ENCODE peak calls at places on chromosome 9, in four cellular contexts. One of them, this sample, is unnamed.

GRCh38 chr9:98117984-98118639 is 910 bp downstream of the TRIM14 start:
- DNase-seq in left ventricle myocardium inferior: no peak
- DNase-seq in lower lobe of right lung: no peak
- DNase-seq in foreskin fibroblast: peak
- DNase-seq in this sample: no peak

GRCh38 chr9:32992596-32993238 is 8.7 kb downstream of the APTX start:
- DNase-seq in lower lobe of right lung: no peak
- DNase-seq in foreskin fibroblast: peak
- DNase-seq in left ventricle myocardium inferior: no peak
- DNase-seq in this sample: no peak

GRCh38 chr9:70406446-70406862 is 8.0 kb downstream of the KLF9 start:
- DNase-seq in left ventricle myocardium inferior: no peak
- DNase-seq in foreskin fibroblast: peak
- DNase-seq in lower lobe of right lung: no peak
- DNase-seq in this sample: no peak

GRCh38 chr9:35826071-35826701 is 2.3 kb downstream of the FAM221B start:
- DNase-seq in foreskin fibroblast: peak
- DNase-seq in lower lobe of right lung: no peak
- DNase-seq in left ventricle myocardium inferior: no peak
- DNase-seq in this sample: no peak

GRCh38 chr9:132798817-132799790 is 79.0 kb downstream of the AK8 start:
- DNase-seq in lower lobe of right lung: peak
- DNase-seq in left ventricle myocardium inferior: no peak
- DNase-seq in foreskin fibroblast: peak
- DNase-seq in this sample: no peak

GRCh38 chr9:127457191-127457878 is 6.0 kb downstream of the LRSAM1 start:
- DNase-seq in lower lobe of right lung: no peak
- DNase-seq in left ventricle myocardium inferior: no peak
- DNase-seq in foreskin fibroblast: no peak
- DNase-seq in this sample: no peak

GRCh38 chr9:3735251-3735650 is 209.4 kb upstream of the RFX3 start:
- DNase-seq in foreskin fibroblast: no peak
- DNase-seq in left ventricle myocardium inferior: no peak
- DNase-seq in lower lobe of right lung: no peak
- DNase-seq in this sample: no peak

GRCh38 chr9:128714586-128715435 is 9.1 kb downstream of the ZDHHC12 start:
- DNase-seq in left ventricle myocardium inferior: no peak
- DNase-seq in lower lobe of right lung: peak
- DNase-seq in foreskin fibroblast: no peak
- DNase-seq in this sample: no peak

GRCh38 chr9:95864852-95865580 is 10.5 kb upstream of the ERCC6L2 start:
- DNase-seq in lower lobe of right lung: no peak
- DNase-seq in foreskin fibroblast: no peak
- DNase-seq in left ventricle myocardium inferior: no peak
- DNase-seq in this sample: no peak

GRCh38 chr9:104682642-104683041 is 11.7 kb upstream of the OR13D1 start:
- DNase-seq in foreskin fibroblast: peak
- DNase-seq in lower lobe of right lung: no peak
- DNase-seq in left ventricle myocardium inferior: no peak
- DNase-seq in this sample: peak

GRCh38 chr9:70873506-70873905 is 247.9 kb downstream of the TRPM3 start:
- DNase-seq in foreskin fibroblast: peak
- DNase-seq in lower lobe of right lung: no peak
- DNase-seq in left ventricle myocardium inferior: no peak
- DNase-seq in this sample: no peak

GRCh38 chr9:123284658-123285057 is 16.3 kb upstream of the STRBP start:
- DNase-seq in left ventricle myocardium inferior: no peak
- DNase-seq in lower lobe of right lung: no peak
- DNase-seq in foreskin fibroblast: no peak
- DNase-seq in this sample: no peak

GRCh38 chr9:123282343-123283047 is 14.1 kb upstream of the STRBP start:
- DNase-seq in left ventricle myocardium inferior: peak
- DNase-seq in foreskin fibroblast: no peak
- DNase-seq in lower lobe of right lung: no peak
- DNase-seq in this sample: no peak

GRCh38 chr9:123283048-123283408 is 14.6 kb upstream of the STRBP start:
- DNase-seq in lower lobe of right lung: no peak
- DNase-seq in foreskin fibroblast: no peak
- DNase-seq in left ventricle myocardium inferior: no peak
- DNase-seq in this sample: no peak

GRCh38 chr9:123283455-123283854 is 15.1 kb upstream of the STRBP start:
- DNase-seq in left ventricle myocardium inferior: no peak
- DNase-seq in lower lobe of right lung: no peak
- DNase-seq in foreskin fibroblast: no peak
- DNase-seq in this sample: no peak

GRCh38 chr9:123281659-123282342 is 13.4 kb upstream of the STRBP start:
- DNase-seq in left ventricle myocardium inferior: no peak
- DNase-seq in foreskin fibroblast: no peak
- DNase-seq in lower lobe of right lung: no peak
- DNase-seq in this sample: no peak
- TF ChIP-seq CTCF in left ventricle myocardium inferior: no peak
- TF ChIP-seq CTCF in foreskin fibroblast: no peak
- TF ChIP-seq CTCF in lower lobe of right lung: no peak
- TF ChIP-seq CTCF in this sample: no peak

GRCh38 chr9:113592806-113593575 is 129.5 kb downstream of the RGS3 start:
- DNase-seq in left ventricle myocardium inferior: no peak
- DNase-seq in foreskin fibroblast: no peak
- DNase-seq in lower lobe of right lung: no peak
- DNase-seq in this sample: peak
- H3K4me3 ChIP-seq in left ventricle myocardium inferior: peak
- H3K4me3 ChIP-seq in foreskin fibroblast: peak
- H3K4me3 ChIP-seq in lower lobe of right lung: no peak
- H3K4me3 ChIP-seq in this sample: no peak

GRCh38 chr9:15306068-15306756 is 804 bp downstream of the TTC39B start:
- DNase-seq in foreskin fibroblast: peak
- DNase-seq in lower lobe of right lung: peak
- DNase-seq in left ventricle myocardium inferior: peak
- DNase-seq in this sample: peak

GRCh38 chr9:15307523-15307841 is 466 bp upstream of the TTC39B start:
- DNase-seq in foreskin fibroblast: no peak
- DNase-seq in left ventricle myocardium inferior: no peak
- DNase-seq in lower lobe of right lung: no peak
- DNase-seq in this sample: no peak

GRCh38 chr9:15304620-15305019 is 2.4 kb downstream of the TTC39B start:
- DNase-seq in lower lobe of right lung: no peak
- DNase-seq in left ventricle myocardium inferior: no peak
- DNase-seq in foreskin fibroblast: no peak
- DNase-seq in this sample: no peak

GRCh38 chr9:15308511-15308910 is 1.5 kb upstream of the TTC39B start:
- DNase-seq in foreskin fibroblast: peak
- DNase-seq in left ventricle myocardium inferior: no peak
- DNase-seq in lower lobe of right lung: no peak
- DNase-seq in this sample: no peak

DNA sequence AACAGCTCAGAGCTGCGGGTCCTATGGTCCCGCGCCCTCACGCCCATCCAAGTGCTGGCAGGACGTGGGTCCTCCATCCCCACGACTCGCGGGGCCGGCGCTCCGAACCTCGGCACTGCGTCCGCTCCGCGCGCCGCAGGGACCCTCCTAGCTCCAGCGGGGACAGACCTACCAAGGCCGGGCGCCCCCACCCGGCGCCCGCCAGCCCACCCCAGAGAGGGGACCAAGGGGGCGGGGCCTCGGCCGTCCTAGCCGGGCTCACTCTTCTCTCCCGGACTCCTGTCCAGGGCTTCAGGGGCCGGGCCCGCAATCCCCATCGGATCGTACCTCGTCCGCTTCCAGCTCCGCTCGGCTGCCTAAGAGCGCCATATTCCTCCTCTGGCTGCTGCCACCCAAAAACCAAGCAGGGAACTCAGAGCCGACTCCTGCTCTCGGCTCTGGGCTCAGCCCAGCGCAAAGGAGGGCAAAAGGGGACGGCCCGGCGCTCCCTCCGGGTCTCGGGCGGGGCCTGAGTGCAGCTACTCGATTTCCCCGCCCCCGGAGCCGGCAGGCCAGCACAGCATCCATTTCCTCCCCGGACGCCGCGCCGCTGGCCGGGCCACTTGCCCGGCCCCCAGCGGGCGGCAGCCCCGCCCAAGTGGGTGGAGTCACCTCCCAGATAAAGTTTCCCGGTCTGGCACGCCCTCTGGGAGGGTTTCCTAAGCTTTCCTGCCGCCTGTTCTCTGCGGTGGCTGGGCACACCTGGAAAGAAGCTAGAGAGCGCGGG is at the start of gene TTC39B:
- DNase-seq in lower lobe of right lung: peak
- DNase-seq in foreskin fibroblast: peak
- DNase-seq in left ventricle myocardium inferior: peak
- DNase-seq in this sample: peak
- TF ChIP-seq CTCF in lower lobe of right lung: no peak
- TF ChIP-seq CTCF in foreskin fibroblast: no peak
- TF ChIP-seq CTCF in left ventricle myocardium inferior: no peak
- TF ChIP-seq CTCF in this sample: no peak

GRCh38 chr9:82810902-82811301 is 252.0 kb downstream of the RASEF start:
- DNase-seq in foreskin fibroblast: peak
- DNase-seq in left ventricle myocardium inferior: no peak
- DNase-seq in lower lobe of right lung: no peak
- DNase-seq in this sample: peak
- H3K4me3 ChIP-seq in foreskin fibroblast: no peak
- H3K4me3 ChIP-seq in left ventricle myocardium inferior: no peak
- H3K4me3 ChIP-seq in lower lobe of right lung: no peak
- H3K4me3 ChIP-seq in this sample: no peak

DNA sequence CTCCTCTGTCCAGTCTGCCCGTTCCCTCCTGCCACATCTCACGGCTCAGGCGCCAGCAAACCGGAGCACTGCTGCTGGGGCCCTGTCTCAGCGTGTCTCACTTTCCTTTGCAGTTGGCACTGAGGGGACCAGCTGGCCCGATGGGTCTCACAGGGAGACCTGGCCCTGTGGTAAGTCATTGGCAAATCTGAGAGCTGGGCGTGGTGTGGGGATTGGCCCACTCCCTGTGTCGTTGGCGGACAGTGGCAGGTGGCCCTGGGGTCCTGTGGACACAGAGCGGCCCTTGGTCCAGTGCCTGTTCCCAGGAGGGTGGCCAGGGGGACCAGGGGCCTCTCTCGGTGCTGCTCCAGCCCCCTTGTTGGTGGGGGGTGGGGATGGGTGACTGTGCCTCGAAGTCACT is 110.9 kb downstream of the COL5A1 start:
- DNase-seq in lower lobe of right lung: no peak
- DNase-seq in foreskin fibroblast: no peak
- DNase-seq in left ventricle myocardium inferior: no peak
- DNase-seq in this sample: no peak
- TF ChIP-seq CTCF in lower lobe of right lung: no peak
- TF ChIP-seq CTCF in foreskin fibroblast: no peak
- TF ChIP-seq CTCF in left ventricle myocardium inferior: no peak
- TF ChIP-seq CTCF in this sample: no peak

GRCh38 chr9:19127881-19128719 is 808 bp upstream of the PLIN2 start:
- DNase-seq in lower lobe of right lung: peak
- DNase-seq in left ventricle myocardium inferior: peak
- DNase-seq in foreskin fibroblast: peak
- DNase-seq in this sample: no peak

GRCh38 chr9:19122490-19123042 is 4.7 kb downstream of the PLIN2 start:
- DNase-seq in foreskin fibroblast: peak
- DNase-seq in lower lobe of right lung: no peak
- DNase-seq in left ventricle myocardium inferior: no peak
- DNase-seq in this sample: no peak

GRCh38 chr9:19120846-19121245 is 6.4 kb downstream of the PLIN2 start:
- DNase-seq in lower lobe of right lung: no peak
- DNase-seq in left ventricle myocardium inferior: no peak
- DNase-seq in foreskin fibroblast: no peak
- DNase-seq in this sample: no peak

GRCh38 chr9:19119801-19120440 is 7.4 kb downstream of the PLIN2 start:
- DNase-seq in left ventricle myocardium inferior: no peak
- DNase-seq in foreskin fibroblast: no peak
- DNase-seq in lower lobe of right lung: no peak
- DNase-seq in this sample: no peak

DNA sequence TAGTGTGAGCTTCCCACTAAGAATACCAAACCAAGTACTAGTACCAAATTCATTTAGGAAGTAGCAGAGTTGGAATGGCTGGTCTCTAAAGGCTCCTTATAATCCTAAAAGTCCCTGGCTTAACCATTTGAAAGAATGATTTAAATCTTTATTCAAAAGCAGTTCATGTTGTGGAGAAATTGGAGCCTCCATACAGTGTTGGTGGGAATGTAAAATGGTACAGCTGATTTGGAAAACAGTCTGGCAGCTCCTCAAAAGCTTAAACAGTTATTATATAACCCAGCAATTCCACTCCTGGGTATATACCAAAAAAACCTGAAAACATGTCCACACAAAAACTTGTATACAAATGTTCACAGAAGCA is 2.9 kb downstream of the PLIN2 start:
- DNase-seq in foreskin fibroblast: no peak
- DNase-seq in lower lobe of right lung: no peak
- DNase-seq in left ventricle myocardium inferior: no peak
- DNase-seq in this sample: no peak
- H3K4me3 ChIP-seq in foreskin fibroblast: peak
- H3K4me3 ChIP-seq in lower lobe of right lung: peak
- H3K4me3 ChIP-seq in left ventricle myocardium inferior: peak
- H3K4me3 ChIP-seq in this sample: no peak

DNA sequence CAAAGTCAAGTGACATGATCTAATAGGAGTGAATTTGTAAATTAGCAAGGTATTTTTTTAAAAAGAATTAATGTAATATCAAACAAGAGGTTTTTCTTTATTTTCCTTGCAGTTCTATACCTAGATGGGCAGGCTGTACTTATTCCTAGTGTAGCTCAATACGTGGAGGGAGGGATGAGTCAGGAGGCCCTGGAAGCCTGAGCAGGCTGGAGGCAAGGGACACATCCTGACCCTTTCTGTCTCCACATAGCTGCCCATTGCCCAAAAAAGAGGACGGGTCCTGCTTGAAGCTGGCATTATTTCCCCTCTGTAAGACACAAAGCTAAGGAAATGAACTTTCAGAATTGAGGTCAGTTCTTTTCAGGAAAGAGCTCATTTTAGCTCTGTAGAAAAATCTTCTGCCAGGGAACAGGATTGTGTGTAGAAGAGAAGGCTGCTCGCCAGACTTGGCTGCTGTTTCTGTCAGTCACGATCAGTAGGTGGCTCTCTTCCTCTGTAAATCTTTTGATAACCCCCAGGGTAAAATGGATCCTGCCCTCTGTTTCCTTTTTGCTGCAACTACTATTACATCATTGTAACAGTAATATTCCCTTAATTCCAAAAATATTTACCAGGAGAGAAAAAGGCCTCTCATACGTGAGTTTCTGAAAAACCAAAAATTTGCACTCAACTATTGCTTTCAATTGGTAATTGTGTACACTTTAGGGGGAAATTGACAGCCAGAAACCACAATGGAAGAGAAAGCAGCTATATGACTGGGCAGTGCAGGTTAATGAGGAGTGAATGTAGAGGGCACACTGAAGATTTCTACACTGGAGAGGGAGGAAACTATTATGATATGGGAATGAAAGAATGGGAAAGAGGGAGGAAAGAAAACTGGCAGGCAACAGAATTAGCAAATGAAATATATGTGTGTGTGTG is 12.3 kb upstream of the IFNW1 start:
- DNase-seq in lower lobe of right lung: peak
- DNase-seq in left ventricle myocardium inferior: no peak
- DNase-seq in foreskin fibroblast: peak
- DNase-seq in this sample: peak
- TF ChIP-seq CTCF in lower lobe of right lung: peak
- TF ChIP-seq CTCF in left ventricle myocardium inferior: peak
- TF ChIP-seq CTCF in foreskin fibroblast: no peak
- TF ChIP-seq CTCF in this sample: peak

This sample was measured in LNCaP clone FGC.